ENCODE peak calls at places on chromosomes 4 and X, in five cellular contexts. W is COR-L47; S is stimulated activated CD8-positive, alpha-beta memory T cell treated with anti-CD3 and anti-CD28 coated beads, Interleukin-7, amount 100 ng/mL, for 1 hour; A is breast epithelium; X is cardiac muscle cell. G is an unnamed sample.

GRCh38 chr4:138189212-138189611 is 52.9 kb downstream of the SLC7A11 start:
- DNase-seq in W (no peak), S (no peak), A (no peak), X (no peak), G (no peak)

GRCh38 chrX:11242704-11243103 is 50.5 kb upstream of the AMELX start:
- DNase-seq in W (no peak), S (no peak), A (no peak), X (no peak), G (no peak)

GRCh38 chr4:184396570-184397515 is 77.5 kb downstream of the IRF2 start:
- DNase-seq in W (no peak), S (no peak), A (no peak), X (no peak), G (no peak)

GRCh38 chrX:71147496-71148277 is 3.0 kb downstream of the NLGN3 start:
- DNase-seq in W (no peak), S (no peak), A (no peak), X (no peak), G (no peak)

GRCh38 chr4:39348371-39349265 is 17.5 kb downstream of the RFC1 start:
- DNase-seq in W (no peak), S (no peak), A (no peak), X (no peak), G (no peak)

GRCh38 chr4:184059099-184059498 is 154.0 kb downstream of the STOX2 start:
- DNase-seq in W (no peak), S (no peak), A (no peak), X (no peak), G (no peak)

GRCh38 chrX:101957174-101957573 is 25.3 kb upstream of the ZMAT1 start:
- DNase-seq in W (no peak), S (no peak), A (no peak), X (no peak), G (no peak)

GRCh38 chr4:84790769-84791565 is 175.5 kb downstream of the WDFY3 start:
- DNase-seq in W (no peak), S (no peak), A (no peak), X (no peak), G (no peak)

GRCh38 chrX:153818571-153819397 is 11.6 kb downstream of the PDZD4 start:
- DNase-seq in W (peak), S (no peak), A (no peak), X (peak), G (peak)

GRCh38 chr4:87975466-87975865 is at the start of gene SPP1:
- DNase-seq in W (peak), S (no peak), A (no peak), X (peak), G (peak)

GRCh38 chr4:76023381-76023780 is at the start of gene CXCL10:
- DNase-seq in W (no peak), S (no peak), A (no peak), X (no peak), G (no peak)

G was measured in HAP-1.